ENCODE peak calls at places on chromosomes 6 and 20, in six cellular contexts. Z, T, M, Q, C and A are unnamed samples.

GRCh38 chr20:36703530-36703929 is 42.4 kb downstream of the NDRG3 start:
- DNase-seq in T (no peak), Z (no peak), Q (no peak), C (no peak), M (no peak), A (no peak)

GRCh38 chr6:32208996-32209395 is 14.9 kb downstream of the NOTCH4 start:
- DNase-seq in Z (no peak), Q (no peak), M (no peak), C (no peak), T (no peak), A (no peak)

GRCh38 chr6:89313006-89313405 is 2.1 kb downstream of the GABRR2 start:
- DNase-seq in C (no peak), T (no peak), Q (no peak), M (no peak), Z (no peak), A (no peak)

GRCh38 chr6:165685302-165685701 is 22.3 kb upstream of the PDE10A start:
- DNase-seq in Z (no peak), Q (no peak), M (no peak), C (no peak), T (no peak), A (no peak)

GRCh38 chr6:131776986-131777385 is 30.8 kb upstream of the ENPP1 start:
- DNase-seq in C (no peak), Z (no peak), M (no peak), Q (no peak), T (no peak), A (no peak)

GRCh38 chr20:58287638-58288037 is 21.9 kb upstream of the RAB22A start:
- DNase-seq in T (no peak), M (no peak), C (no peak), Q (no peak), Z (no peak), A (no peak)

GRCh38 chr6:136307351-136307750 is 17.7 kb upstream of the BCLAF1 start:
- DNase-seq in M (no peak), Z (no peak), T (no peak), Q (no peak), C (no peak), A (no peak)

GRCh38 chr6:53659458-53659857 is 6.1 kb downstream of the KLHL31 start:
- DNase-seq in M (no peak), C (no peak), Z (no peak), Q (no peak), T (no peak), A (no peak)

GRCh38 chr6:4250645-4251044 is 115.3 kb upstream of the ECI2 start:
- DNase-seq in C (no peak), M (no peak), Q (no peak), T (no peak), Z (no peak), A (no peak)

GRCh38 chr20:50297498-50298348 is 107.1 kb downstream of the CEBPB start:
- DNase-seq in Q (no peak), M (no peak), T (peak; percentile 25), Z (no peak), C (no peak), A (no peak)

GRCh38 chr6:104540743-104541142 is 319.0 kb downstream of the HACE1 start:
- DNase-seq in Z (no peak), T (no peak), C (no peak), Q (no peak), M (no peak), A (no peak)

GRCh38 chr6:125120054-125120590 is 33.5 kb upstream of the TPD52L1 start:
- DNase-seq in M (no peak), Q (no peak), T (no peak), C (no peak), Z (no peak), A (no peak)

GRCh38 chr6:125121894-125122293 is 31.7 kb upstream of the TPD52L1 start:
- DNase-seq in T (no peak), Z (no peak), Q (no peak), M (no peak), C (no peak), A (no peak)

GRCh38 chr6:125123051-125123450 is 30.5 kb upstream of the TPD52L1 start:
- DNase-seq in M (no peak), Z (no peak), T (no peak), C (no peak), Q (no peak), A (no peak)

GRCh38 chr6:125124250-125124777 is 29.3 kb upstream of the TPD52L1 start:
- DNase-seq in Q (no peak), T (no peak), C (no peak), M (no peak), Z (no peak), A (no peak)

DNA sequence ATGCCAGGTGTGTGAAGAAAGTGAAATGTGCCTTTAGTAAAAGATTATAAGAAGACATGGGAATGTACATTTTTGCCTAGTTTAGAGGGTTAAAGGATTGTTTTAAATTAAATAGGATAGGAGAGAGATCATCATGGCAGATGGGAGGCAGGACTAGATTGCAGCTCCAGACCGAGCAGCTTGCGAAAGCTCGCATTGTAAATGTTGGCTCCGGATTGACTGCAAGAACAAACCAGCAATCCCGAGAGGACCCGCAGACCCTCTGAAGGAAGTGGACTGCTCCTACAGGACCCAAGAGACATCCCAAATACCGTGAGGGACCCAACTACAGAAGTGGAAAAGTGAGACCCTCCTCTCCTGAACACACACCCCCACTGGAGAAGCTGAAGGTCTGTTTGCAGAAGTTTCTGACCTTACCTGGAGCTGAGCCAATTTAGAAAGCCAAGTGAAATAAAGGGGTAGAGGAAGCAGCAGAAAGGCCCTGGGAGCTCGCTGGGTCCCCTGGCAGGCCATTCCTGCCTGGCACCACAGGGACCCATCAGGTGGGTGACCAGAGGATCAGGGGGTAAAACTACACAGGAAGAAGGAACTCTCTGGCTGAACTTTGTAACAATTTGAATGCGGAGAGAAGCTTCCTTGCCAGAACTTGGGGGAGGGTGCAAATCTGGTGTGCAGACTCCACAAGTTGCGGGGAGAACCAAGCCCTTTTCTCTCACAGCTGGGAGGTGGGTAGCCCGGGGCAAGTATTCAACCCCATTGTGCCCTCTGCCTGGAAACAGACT is 29.9 kb upstream of the TPD52L1 start:
- DNase-seq in T (no peak), C (no peak), Q (no peak), Z (no peak), M (no peak), A (no peak)
- H3K4me3 ChIP-seq in T (no peak overlapping the region), C (no peak overlapping the region), Q (no peak overlapping the region), Z (no peak overlapping the region), M (no peak overlapping the region), A (no peak overlapping the region)

DNA sequence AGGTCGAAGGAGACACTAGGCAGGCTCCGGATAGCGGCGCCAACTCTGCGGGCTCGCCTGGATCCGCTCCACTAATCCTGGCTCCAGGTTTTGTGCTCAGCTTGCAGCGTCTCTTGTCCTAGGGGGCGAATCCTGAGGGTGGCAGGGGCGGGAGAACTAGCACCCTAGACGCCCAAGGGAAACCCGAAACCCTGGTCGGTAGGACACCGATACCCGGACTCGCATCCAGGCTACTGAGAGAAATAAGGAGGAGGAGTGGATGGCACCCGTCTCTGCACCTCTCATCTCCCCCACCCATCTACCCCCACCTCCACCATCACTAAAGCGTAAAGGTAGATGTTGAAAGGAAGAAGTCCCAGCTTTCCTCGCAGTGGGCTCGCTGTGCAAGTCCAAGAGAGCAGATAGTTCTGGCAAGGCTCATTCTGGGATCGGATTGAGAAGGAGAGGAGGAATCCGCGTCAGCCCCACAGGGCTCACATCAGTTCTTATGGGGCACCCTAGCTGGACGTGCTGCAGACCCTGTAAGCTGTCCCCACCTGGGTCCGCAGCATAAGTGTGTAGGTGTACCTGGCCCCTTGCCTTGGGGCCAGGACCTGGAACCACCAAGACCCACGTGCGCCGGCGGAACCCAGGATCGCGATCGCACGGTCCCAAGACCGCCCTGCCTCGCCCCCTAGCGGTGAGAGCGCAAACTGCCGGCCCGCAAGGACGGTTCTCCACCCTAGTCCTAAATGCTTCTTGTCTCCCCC is 6.9 kb downstream of the SLC32A1 start:
- DNase-seq in Z (peak; percentile 74), C (peak; percentile 66), T (peak; percentile 54), Q (peak; percentile 90), M (no peak), A (peak; percentile 71)
- H3K4me3 ChIP-seq in Z (peak overlapping the region; percentile 81), C (peak overlapping the region; percentile 65), T (no peak overlapping the region), Q (peak overlapping the region; percentile 34), M (no peak overlapping the region), A (no peak overlapping the region)

GRCh38 chr20:1945660-1946059 is 48.2 kb downstream of the PDYN start:
- DNase-seq in Q (no peak), Z (no peak), M (no peak), T (no peak), C (no peak), A (no peak)

GRCh38 chr20:1946442-1946761 is 47.5 kb downstream of the PDYN start:
- DNase-seq in Q (no peak), C (no peak), M (no peak), Z (no peak), T (no peak), A (no peak)

GRCh38 chr20:1949306-1949705 is 44.6 kb downstream of the PDYN start:
- DNase-seq in Z (no peak), T (no peak), M (no peak), Q (no peak), C (no peak), A (no peak)

GRCh38 chr20:1946762-1947534 is 46.9 kb downstream of the PDYN start:
- DNase-seq in Z (no peak), M (peak; percentile 50), T (peak; percentile 58), C (no peak), Q (peak; percentile 96), A (peak; percentile 54)

DNA sequence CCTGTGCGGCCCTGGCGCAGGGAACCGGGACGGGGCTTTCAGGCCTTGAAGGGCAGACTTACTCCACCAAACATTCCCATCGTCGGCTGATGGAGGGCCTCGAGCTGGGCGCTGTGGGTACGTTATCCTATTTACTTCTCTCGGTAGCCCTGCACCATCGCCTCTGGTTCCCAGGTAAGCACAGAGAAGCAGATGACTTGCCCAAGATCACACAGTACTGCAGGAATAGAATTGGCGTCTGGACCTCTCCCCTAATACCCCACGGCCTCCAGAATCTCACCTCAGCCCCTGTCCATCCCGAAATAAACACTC is 46.4 kb downstream of the PDYN start:
- DNase-seq in Z (no peak), C (no peak), Q (no peak), M (no peak), T (no peak), A (no peak)
- H3K4me3 ChIP-seq in Z (no peak overlapping the region), C (no peak overlapping the region), Q (peak overlapping the region; percentile 48), M (no peak overlapping the region), T (no peak overlapping the region), A (no peak overlapping the region)

DNA sequence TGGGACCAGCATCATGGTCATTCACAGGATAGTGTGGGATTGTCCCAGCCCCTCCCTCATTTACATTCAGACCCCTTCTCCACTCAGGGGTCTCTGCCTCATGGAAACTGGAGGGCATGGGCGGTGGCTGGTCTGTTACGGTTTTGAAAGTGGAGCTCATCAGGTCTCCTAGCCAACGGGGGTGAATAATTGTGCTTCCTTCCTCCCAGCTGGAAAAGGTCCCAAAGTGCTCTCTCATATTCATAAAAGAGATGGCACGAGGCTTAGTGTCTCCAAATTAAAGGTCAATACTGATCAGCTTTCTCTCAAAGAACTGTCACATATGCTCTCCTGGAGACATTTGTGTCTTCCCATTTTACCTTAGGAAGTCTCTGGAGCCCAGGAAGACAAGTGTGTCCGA is 19.9 kb downstream of the JARID2 start:
- DNase-seq in C (no peak), Z (no peak), M (no peak), Q (no peak), T (no peak), A (no peak)
- H3K4me3 ChIP-seq in C (no peak overlapping the region), Z (no peak overlapping the region), M (no peak overlapping the region), Q (no peak overlapping the region), T (no peak overlapping the region), A (no peak overlapping the region)

GRCh38 chr6:130070306-130070705 is 51.9 kb downstream of the L3MBTL3 start:
- DNase-seq in T (no peak), Z (no peak), C (no peak), M (no peak), Q (no peak), A (no peak)
- H3K4me3 ChIP-seq in T (no peak overlapping the region), Z (no peak overlapping the region), C (no peak overlapping the region), M (no peak overlapping the region), Q (no peak overlapping the region), A (no peak overlapping the region)